ENCODE peak calls at places on chromosomes 12 and 14, in ten cellular contexts. One of them, this sample, is unnamed.
A peak's percentile ranks its signal among the peaks of the same experiment; 100 is the strongest.

GRCh38 chr12:107514887-107515445 is 170.6 kb upstream of the PWP1 start:
- DNase-seq in GM20000: no peak
- DNase-seq in ascending aorta: no peak
- DNase-seq in NAMALWA: no peak
- DNase-seq in foreskin fibroblast: peak; percentile 37
- DNase-seq in brain microvascular endothelial cell: no peak
- DNase-seq in AG09319: no peak
- DNase-seq in lung microvascular endothelial cell: no peak
- DNase-seq in activated naive CD8-positive, alpha-beta T cell treated with anti-CD3 and anti-CD28 coated beads, Interleukin-2, amount 50 U/mL, for 24 hours: no peak
- DNase-seq in NCI-H446: no peak
- DNase-seq in this sample: no peak

GRCh38 chr14:54148251-54148650 is 191.6 kb upstream of the BMP4 start:
- DNase-seq in brain microvascular endothelial cell: peak; percentile 24
- DNase-seq in activated naive CD8-positive, alpha-beta T cell treated with anti-CD3 and anti-CD28 coated beads, Interleukin-2, amount 50 U/mL, for 24 hours: no peak
- DNase-seq in GM20000: no peak
- DNase-seq in NCI-H446: no peak
- DNase-seq in AG09319: no peak
- DNase-seq in foreskin fibroblast: no peak
- DNase-seq in lung microvascular endothelial cell: peak; percentile 44
- DNase-seq in NAMALWA: no peak
- DNase-seq in ascending aorta: no peak
- DNase-seq in this sample: no peak

GRCh38 chr12:51788876-51789275 is 59.6 kb downstream of the FIGNL2 start:
- DNase-seq in brain microvascular endothelial cell: peak; percentile 60
- DNase-seq in AG09319: peak; percentile 7
- DNase-seq in NAMALWA: no peak
- DNase-seq in NCI-H446: no peak
- DNase-seq in GM20000: no peak
- DNase-seq in activated naive CD8-positive, alpha-beta T cell treated with anti-CD3 and anti-CD28 coated beads, Interleukin-2, amount 50 U/mL, for 24 hours: no peak
- DNase-seq in foreskin fibroblast: peak; percentile 75
- DNase-seq in ascending aorta: no peak
- DNase-seq in lung microvascular endothelial cell: peak; percentile 17
- DNase-seq in this sample: no peak

GRCh38 chr14:72892879-72893635 is 844 bp downstream of the DPF3 start:
- DNase-seq in ascending aorta: no peak
- DNase-seq in GM20000: peak; percentile 52
- DNase-seq in NAMALWA: no peak
- DNase-seq in brain microvascular endothelial cell: no peak
- DNase-seq in lung microvascular endothelial cell: peak; percentile 44
- DNase-seq in NCI-H446: no peak
- DNase-seq in activated naive CD8-positive, alpha-beta T cell treated with anti-CD3 and anti-CD28 coated beads, Interleukin-2, amount 50 U/mL, for 24 hours: peak; percentile 37
- DNase-seq in AG09319: no peak
- DNase-seq in foreskin fibroblast: no peak
- DNase-seq in this sample: peak; percentile 74

GRCh38 chr12:42332301-42332894 is 6.4 kb downstream of the PPHLN1 start:
- DNase-seq in NCI-H446: peak; percentile 35
- DNase-seq in activated naive CD8-positive, alpha-beta T cell treated with anti-CD3 and anti-CD28 coated beads, Interleukin-2, amount 50 U/mL, for 24 hours: peak; percentile 16
- DNase-seq in ascending aorta: no peak
- DNase-seq in NAMALWA: peak; percentile 75
- DNase-seq in lung microvascular endothelial cell: peak; percentile 67
- DNase-seq in foreskin fibroblast: no peak
- DNase-seq in brain microvascular endothelial cell: peak; percentile 42
- DNase-seq in AG09319: peak; percentile 14
- DNase-seq in GM20000: peak; percentile 43
- DNase-seq in this sample: no peak

GRCh38 chr12:100450726-100451125 is 22.9 kb upstream of the NR1H4 start:
- DNase-seq in AG09319: no peak
- DNase-seq in foreskin fibroblast: no peak
- DNase-seq in GM20000: no peak
- DNase-seq in brain microvascular endothelial cell: no peak
- DNase-seq in NCI-H446: no peak
- DNase-seq in activated naive CD8-positive, alpha-beta T cell treated with anti-CD3 and anti-CD28 coated beads, Interleukin-2, amount 50 U/mL, for 24 hours: no peak
- DNase-seq in lung microvascular endothelial cell: peak; percentile 14
- DNase-seq in NAMALWA: no peak
- DNase-seq in ascending aorta: no peak
- DNase-seq in this sample: no peak

GRCh38 chr12:125015680-125016310 is 22.4 kb downstream of the BRI3BP start:
- DNase-seq in NAMALWA: no peak
- DNase-seq in foreskin fibroblast: no peak
- DNase-seq in brain microvascular endothelial cell: no peak
- DNase-seq in NCI-H446: no peak
- DNase-seq in activated naive CD8-positive, alpha-beta T cell treated with anti-CD3 and anti-CD28 coated beads, Interleukin-2, amount 50 U/mL, for 24 hours: no peak
- DNase-seq in AG09319: no peak
- DNase-seq in lung microvascular endothelial cell: no peak
- DNase-seq in GM20000: no peak
- DNase-seq in ascending aorta: no peak
- DNase-seq in this sample: no peak

GRCh38 chr12:93767524-93767863 is 90.3 kb downstream of the CRADD start:
- DNase-seq in activated naive CD8-positive, alpha-beta T cell treated with anti-CD3 and anti-CD28 coated beads, Interleukin-2, amount 50 U/mL, for 24 hours: no peak
- DNase-seq in NCI-H446: no peak
- DNase-seq in foreskin fibroblast: no peak
- DNase-seq in ascending aorta: no peak
- DNase-seq in AG09319: no peak
- DNase-seq in NAMALWA: no peak
- DNase-seq in lung microvascular endothelial cell: peak; percentile 18
- DNase-seq in brain microvascular endothelial cell: no peak
- DNase-seq in GM20000: no peak
- DNase-seq in this sample: no peak

GRCh38 chr12:57740656-57741412 is 2.3 kb upstream of the AGAP2 start:
- DNase-seq in activated naive CD8-positive, alpha-beta T cell treated with anti-CD3 and anti-CD28 coated beads, Interleukin-2, amount 50 U/mL, for 24 hours: peak; percentile 75
- DNase-seq in lung microvascular endothelial cell: peak; percentile 58
- DNase-seq in NCI-H446: no peak
- DNase-seq in GM20000: peak; percentile 83
- DNase-seq in brain microvascular endothelial cell: no peak
- DNase-seq in AG09319: no peak
- DNase-seq in ascending aorta: no peak
- DNase-seq in NAMALWA: peak; percentile 67
- DNase-seq in foreskin fibroblast: no peak
- DNase-seq in this sample: no peak

GRCh38 chr12:69682136-69682755 is 16.9 kb downstream of the BEST3 start:
- DNase-seq in lung microvascular endothelial cell: no peak
- DNase-seq in foreskin fibroblast: no peak
- DNase-seq in activated naive CD8-positive, alpha-beta T cell treated with anti-CD3 and anti-CD28 coated beads, Interleukin-2, amount 50 U/mL, for 24 hours: no peak
- DNase-seq in AG09319: no peak
- DNase-seq in NAMALWA: no peak
- DNase-seq in brain microvascular endothelial cell: no peak
- DNase-seq in NCI-H446: no peak
- DNase-seq in ascending aorta: no peak
- DNase-seq in GM20000: no peak
- DNase-seq in this sample: no peak

GRCh38 chr14:54652890-54653201 is 85.9 kb downstream of the SAMD4A start:
- DNase-seq in AG09319: no peak
- DNase-seq in ascending aorta: no peak
- DNase-seq in brain microvascular endothelial cell: no peak
- DNase-seq in foreskin fibroblast: no peak
- DNase-seq in NCI-H446: no peak
- DNase-seq in lung microvascular endothelial cell: no peak
- DNase-seq in activated naive CD8-positive, alpha-beta T cell treated with anti-CD3 and anti-CD28 coated beads, Interleukin-2, amount 50 U/mL, for 24 hours: no peak
- DNase-seq in NAMALWA: no peak
- DNase-seq in GM20000: no peak
- DNase-seq in this sample: no peak

GRCh38 chr12:127822743-127823433 is 444.1 kb upstream of the TMEM132C start:
- DNase-seq in ascending aorta: peak; percentile 76
- DNase-seq in AG09319: no peak
- DNase-seq in foreskin fibroblast: no peak
- DNase-seq in GM20000: no peak
- DNase-seq in lung microvascular endothelial cell: no peak
- DNase-seq in NAMALWA: no peak
- DNase-seq in brain microvascular endothelial cell: no peak
- DNase-seq in activated naive CD8-positive, alpha-beta T cell treated with anti-CD3 and anti-CD28 coated beads, Interleukin-2, amount 50 U/mL, for 24 hours: no peak
- DNase-seq in NCI-H446: no peak
- DNase-seq in this sample: no peak

GRCh38 chr14:77140937-77141591 is 527 bp downstream of the ZDHHC22 start:
- DNase-seq in ascending aorta: no peak
- DNase-seq in activated naive CD8-positive, alpha-beta T cell treated with anti-CD3 and anti-CD28 coated beads, Interleukin-2, amount 50 U/mL, for 24 hours: peak; percentile 32
- DNase-seq in brain microvascular endothelial cell: no peak
- DNase-seq in AG09319: no peak
- DNase-seq in NAMALWA: no peak
- DNase-seq in lung microvascular endothelial cell: peak; percentile 48
- DNase-seq in GM20000: peak; percentile 63
- DNase-seq in foreskin fibroblast: peak; percentile 14
- DNase-seq in NCI-H446: no peak
- DNase-seq in this sample: peak; percentile 93

GRCh38 chr12:48388938-48389337 is 38.2 kb upstream of the ZNF641 start:
- DNase-seq in activated naive CD8-positive, alpha-beta T cell treated with anti-CD3 and anti-CD28 coated beads, Interleukin-2, amount 50 U/mL, for 24 hours: no peak
- DNase-seq in AG09319: no peak
- DNase-seq in NCI-H446: no peak
- DNase-seq in foreskin fibroblast: peak; percentile 1
- DNase-seq in lung microvascular endothelial cell: no peak
- DNase-seq in GM20000: no peak
- DNase-seq in NAMALWA: no peak
- DNase-seq in brain microvascular endothelial cell: no peak
- DNase-seq in ascending aorta: no peak
- DNase-seq in this sample: no peak

GRCh38 chr12:55925870-55926737 is 1.6 kb downstream of the PYM1 start:
- DNase-seq in foreskin fibroblast: no peak
- DNase-seq in ascending aorta: no peak
- DNase-seq in activated naive CD8-positive, alpha-beta T cell treated with anti-CD3 and anti-CD28 coated beads, Interleukin-2, amount 50 U/mL, for 24 hours: no peak
- DNase-seq in NAMALWA: no peak
- DNase-seq in NCI-H446: no peak
- DNase-seq in brain microvascular endothelial cell: no peak
- DNase-seq in GM20000: no peak
- DNase-seq in AG09319: no peak
- DNase-seq in lung microvascular endothelial cell: no peak
- DNase-seq in this sample: peak; percentile 54

GRCh38 chr12:71865166-71865713 is 25.7 kb downstream of the TBC1D15 start:
- DNase-seq in lung microvascular endothelial cell: peak; percentile 55
- DNase-seq in GM20000: no peak
- DNase-seq in activated naive CD8-positive, alpha-beta T cell treated with anti-CD3 and anti-CD28 coated beads, Interleukin-2, amount 50 U/mL, for 24 hours: no peak
- DNase-seq in brain microvascular endothelial cell: peak; percentile 92
- DNase-seq in AG09319: peak; percentile 59
- DNase-seq in NCI-H446: no peak
- DNase-seq in foreskin fibroblast: peak; percentile 93
- DNase-seq in NAMALWA: no peak
- DNase-seq in ascending aorta: no peak
- DNase-seq in this sample: no peak

GRCh38 chr12:67916266-67916970 is 72.8 kb upstream of the IFNG-AS1 start:
- DNase-seq in activated naive CD8-positive, alpha-beta T cell treated with anti-CD3 and anti-CD28 coated beads, Interleukin-2, amount 50 U/mL, for 24 hours: no peak
- DNase-seq in lung microvascular endothelial cell: no peak
- DNase-seq in NAMALWA: no peak
- DNase-seq in NCI-H446: no peak
- DNase-seq in ascending aorta: no peak
- DNase-seq in GM20000: no peak
- DNase-seq in AG09319: no peak
- DNase-seq in brain microvascular endothelial cell: no peak
- DNase-seq in foreskin fibroblast: peak; percentile 46
- DNase-seq in this sample: peak; percentile 80

GRCh38 chr14:32698831-32699230 is 239.8 kb upstream of the NPAS3 start:
- DNase-seq in NCI-H446: no peak
- DNase-seq in NAMALWA: no peak
- DNase-seq in brain microvascular endothelial cell: no peak
- DNase-seq in AG09319: no peak
- DNase-seq in GM20000: no peak
- DNase-seq in ascending aorta: no peak
- DNase-seq in lung microvascular endothelial cell: no peak
- DNase-seq in activated naive CD8-positive, alpha-beta T cell treated with anti-CD3 and anti-CD28 coated beads, Interleukin-2, amount 50 U/mL, for 24 hours: no peak
- DNase-seq in foreskin fibroblast: peak; percentile 32
- DNase-seq in this sample: no peak

GRCh38 chr14:97977711-97978261 is 1180.6 kb downstream of the VRK1 start:
- DNase-seq in foreskin fibroblast: no peak
- DNase-seq in NAMALWA: no peak
- DNase-seq in activated naive CD8-positive, alpha-beta T cell treated with anti-CD3 and anti-CD28 coated beads, Interleukin-2, amount 50 U/mL, for 24 hours: peak; percentile 80
- DNase-seq in GM20000: no peak
- DNase-seq in lung microvascular endothelial cell: no peak
- DNase-seq in AG09319: no peak
- DNase-seq in brain microvascular endothelial cell: no peak
- DNase-seq in ascending aorta: peak; percentile 87
- DNase-seq in NCI-H446: peak; percentile 38
- DNase-seq in this sample: peak; percentile 45

GRCh38 chr12:50606675-50607379 is 102.0 kb downstream of the DIP2B start:
- DNase-seq in NCI-H446: no peak
- DNase-seq in foreskin fibroblast: no peak
- DNase-seq in activated naive CD8-positive, alpha-beta T cell treated with anti-CD3 and anti-CD28 coated beads, Interleukin-2, amount 50 U/mL, for 24 hours: no peak
- DNase-seq in AG09319: no peak
- DNase-seq in lung microvascular endothelial cell: no peak
- DNase-seq in GM20000: no peak
- DNase-seq in brain microvascular endothelial cell: no peak
- DNase-seq in NAMALWA: no peak
- DNase-seq in ascending aorta: no peak
- DNase-seq in this sample: no peak

GRCh38 chr14:76647699-76648298 is 113.5 kb upstream of the VASH1 start:
- DNase-seq in NAMALWA: peak; percentile 65
- DNase-seq in AG09319: peak; percentile 11
- DNase-seq in GM20000: peak; percentile 65
- DNase-seq in activated naive CD8-positive, alpha-beta T cell treated with anti-CD3 and anti-CD28 coated beads, Interleukin-2, amount 50 U/mL, for 24 hours: peak; percentile 12
- DNase-seq in brain microvascular endothelial cell: peak; percentile 29
- DNase-seq in foreskin fibroblast: peak; percentile 25
- DNase-seq in NCI-H446: peak; percentile 57
- DNase-seq in ascending aorta: no peak
- DNase-seq in lung microvascular endothelial cell: peak; percentile 68
- DNase-seq in this sample: peak; percentile 75

GRCh38 chr12:39230086-39230485 is 212.8 kb downstream of the KIF21A start:
- DNase-seq in NCI-H446: no peak
- DNase-seq in NAMALWA: no peak
- DNase-seq in AG09319: no peak
- DNase-seq in GM20000: no peak
- DNase-seq in ascending aorta: no peak
- DNase-seq in lung microvascular endothelial cell: peak; percentile 74
- DNase-seq in foreskin fibroblast: no peak
- DNase-seq in activated naive CD8-positive, alpha-beta T cell treated with anti-CD3 and anti-CD28 coated beads, Interleukin-2, amount 50 U/mL, for 24 hours: no peak
- DNase-seq in brain microvascular endothelial cell: peak; percentile 1
- DNase-seq in this sample: no peak

GRCh38 chr12:109764776-109765492 is 51.3 kb downstream of the FAM222A start:
- DNase-seq in NCI-H446: no peak
- DNase-seq in lung microvascular endothelial cell: no peak
- DNase-seq in foreskin fibroblast: no peak
- DNase-seq in ascending aorta: peak; percentile 52
- DNase-seq in NAMALWA: no peak
- DNase-seq in activated naive CD8-positive, alpha-beta T cell treated with anti-CD3 and anti-CD28 coated beads, Interleukin-2, amount 50 U/mL, for 24 hours: no peak
- DNase-seq in AG09319: no peak
- DNase-seq in GM20000: no peak
- DNase-seq in brain microvascular endothelial cell: no peak
- DNase-seq in this sample: peak; percentile 43

GRCh38 chr12:27252934-27253333 is 8.8 kb downstream of the STK38L start:
- DNase-seq in brain microvascular endothelial cell: no peak
- DNase-seq in ascending aorta: no peak
- DNase-seq in NCI-H446: no peak
- DNase-seq in AG09319: no peak
- DNase-seq in lung microvascular endothelial cell: no peak
- DNase-seq in GM20000: no peak
- DNase-seq in foreskin fibroblast: no peak
- DNase-seq in NAMALWA: no peak
- DNase-seq in activated naive CD8-positive, alpha-beta T cell treated with anti-CD3 and anti-CD28 coated beads, Interleukin-2, amount 50 U/mL, for 24 hours: no peak
- DNase-seq in this sample: no peak

GRCh38 chr14:30820674-30821073 is 53.7 kb upstream of the COCH start:
- DNase-seq in foreskin fibroblast: no peak
- DNase-seq in brain microvascular endothelial cell: no peak
- DNase-seq in NAMALWA: no peak
- DNase-seq in AG09319: no peak
- DNase-seq in GM20000: no peak
- DNase-seq in activated naive CD8-positive, alpha-beta T cell treated with anti-CD3 and anti-CD28 coated beads, Interleukin-2, amount 50 U/mL, for 24 hours: no peak
- DNase-seq in NCI-H446: no peak
- DNase-seq in lung microvascular endothelial cell: no peak
- DNase-seq in ascending aorta: no peak
- DNase-seq in this sample: no peak

GRCh38 chr12:57549909-57550627 is at the start of gene KIF5A:
- DNase-seq in AG09319: no peak
- DNase-seq in foreskin fibroblast: no peak
- DNase-seq in lung microvascular endothelial cell: no peak
- DNase-seq in NCI-H446: no peak
- DNase-seq in brain microvascular endothelial cell: no peak
- DNase-seq in NAMALWA: peak; percentile 72
- DNase-seq in activated naive CD8-positive, alpha-beta T cell treated with anti-CD3 and anti-CD28 coated beads, Interleukin-2, amount 50 U/mL, for 24 hours: peak; percentile 71
- DNase-seq in GM20000: peak; percentile 72
- DNase-seq in ascending aorta: peak; percentile 74
- DNase-seq in this sample: peak; percentile 92

GRCh38 chr14:22986508-22987054 is 4.2 kb upstream of the AJUBA start:
- DNase-seq in ascending aorta: peak; percentile 94
- DNase-seq in activated naive CD8-positive, alpha-beta T cell treated with anti-CD3 and anti-CD28 coated beads, Interleukin-2, amount 50 U/mL, for 24 hours: peak; percentile 90
- DNase-seq in NCI-H446: peak; percentile 73
- DNase-seq in AG09319: no peak
- DNase-seq in lung microvascular endothelial cell: peak; percentile 89
- DNase-seq in brain microvascular endothelial cell: peak; percentile 80
- DNase-seq in NAMALWA: peak; percentile 90
- DNase-seq in foreskin fibroblast: peak; percentile 77
- DNase-seq in GM20000: peak; percentile 84
- DNase-seq in this sample: peak; percentile 96

GRCh38 chr14:45135181-45135580 is 549 bp upstream of the FANCM start:
- DNase-seq in AG09319: no peak
- DNase-seq in lung microvascular endothelial cell: peak; percentile 48
- DNase-seq in GM20000: no peak
- DNase-seq in foreskin fibroblast: no peak
- DNase-seq in NCI-H446: no peak
- DNase-seq in ascending aorta: no peak
- DNase-seq in brain microvascular endothelial cell: peak; percentile 16
- DNase-seq in activated naive CD8-positive, alpha-beta T cell treated with anti-CD3 and anti-CD28 coated beads, Interleukin-2, amount 50 U/mL, for 24 hours: no peak
- DNase-seq in NAMALWA: peak; percentile 26
- DNase-seq in this sample: no peak